ENCODE peak calls at places on chromosomes 2 and 18, in ten cellular contexts. W is renal cortical epithelial cell; L is kidney glomerular epithelial cell; F is keratinocyte; E is stromal cell of bone marrow; A is amniotic stem cell; O is GM03348; I is central memory CD4-positive, alpha-beta T cell; T is stimulated activated CD8-positive, alpha-beta memory T cell treated with anti-CD3 and anti-CD28 coated beads, Interleukin-7, amount 100 ng/mL, for 1 hour; R is body of pancreas. G is an unnamed sample.

GRCh38 chr2:220279840-220280239 is 652.4 kb downstream of the SLC4A3 start:
- DNase-seq in W (peak), L (no peak), F (no peak), E (no peak), A (no peak), O (peak), I (no peak), T (no peak), R (no peak), G (peak)

GRCh38 chr18:5894613-5895299 is 566 bp downstream of the TMEM200C start:
- DNase-seq in W (no peak), L (no peak), F (no peak), E (no peak), A (no peak), O (no peak), I (no peak), T (no peak), R (peak), G (no peak)

GRCh38 chr2:186059096-186059495 is 320.5 kb downstream of the FSIP2 start:
- DNase-seq in W (peak), L (no peak), F (no peak), E (no peak), A (no peak), O (no peak), I (no peak), T (no peak), R (peak), G (no peak)

GRCh38 chr2:227455200-227455599 is 16.8 kb upstream of the AGFG1 start:
- DNase-seq in W (peak), L (no peak), F (no peak), E (no peak), A (no peak), O (no peak), I (no peak), T (no peak), R (no peak), G (peak)

GRCh38 chr2:120244656-120245519 is 7.8 kb upstream of the RALB start:
- DNase-seq in W (no peak), L (no peak), F (no peak), E (no peak), A (no peak), O (no peak), I (no peak), T (no peak), R (no peak), G (no peak)

GRCh38 chr18:31230495-31230894 is 67.8 kb upstream of the DSC1 start:
- DNase-seq in W (peak), L (peak), F (peak), E (no peak), A (no peak), O (no peak), I (no peak), T (no peak), R (no peak), G (no peak)

GRCh38 chr2:43944915-43945314 is 50.9 kb downstream of the LRPPRC start:
- DNase-seq in W (peak), L (no peak), F (no peak), E (no peak), A (no peak), O (no peak), I (no peak), T (no peak), R (no peak), G (no peak)

GRCh38 chr18:58005036-58005435 is 39.0 kb upstream of the NEDD4L start:
- DNase-seq in W (peak), L (peak), F (no peak), E (no peak), A (no peak), O (no peak), I (no peak), T (no peak), R (no peak), G (no peak)

GRCh38 chr2:46696966-46697829 is 217.8 kb downstream of the TMEM247 start:
- DNase-seq in W (no peak), L (no peak), F (no peak), E (no peak), A (no peak), O (no peak), I (no peak), T (no peak), R (no peak), G (no peak)

GRCh38 chr2:233084488-233084887 is 24.3 kb downstream of the INPP5D start:
- DNase-seq in W (no peak), L (no peak), F (no peak), E (no peak), A (no peak), O (no peak), I (peak), T (no peak), R (peak), G (no peak)

GRCh38 chr18:73848656-73849055 is 299.0 kb downstream of the FBXO15 start:
- DNase-seq in W (peak), L (peak), F (no peak), E (peak), A (peak), O (peak), I (no peak), T (no peak), R (no peak), G (no peak)

GRCh38 chr18:46152808-46153617 is 48.8 kb downstream of the HAUS1 start:
- DNase-seq in W (peak), L (peak), F (peak), E (no peak), A (no peak), O (peak), I (no peak), T (no peak), R (no peak), G (no peak)

GRCh38 chr2:149613712-149614111 is 26.1 kb upstream of the MMADHC start:
- DNase-seq in W (no peak), L (no peak), F (no peak), E (no peak), A (no peak), O (peak), I (no peak), T (no peak), R (no peak), G (no peak)

GRCh38 chr2:75541430-75541829 is 19.3 kb downstream of the EVA1A start:
- DNase-seq in W (no peak), L (no peak), F (no peak), E (no peak), A (no peak), O (no peak), I (no peak), T (no peak), R (no peak), G (no peak)

GRCh38 chr2:7209776-7210555 is 292.8 kb downstream of the RNF144A start:
- DNase-seq in W (no peak), L (peak), F (no peak), E (no peak), A (no peak), O (peak), I (no peak), T (no peak), R (no peak), G (peak)

GRCh38 chr2:234493117-234493516 is 3.8 kb downstream of the ARL4C start:
- DNase-seq in W (no peak), L (no peak), F (no peak), E (no peak), A (no peak), O (no peak), I (no peak), T (no peak), R (no peak), G (no peak)

GRCh38 chr18:49652841-49653240 is 91.0 kb downstream of the LIPG start:
- DNase-seq in W (no peak), L (no peak), F (no peak), E (no peak), A (no peak), O (no peak), I (no peak), T (no peak), R (no peak), G (no peak)

GRCh38 chr18:44107187-44107586 is 573.5 kb upstream of the SETBP1 start:
- DNase-seq in W (peak), L (no peak), F (no peak), E (no peak), A (no peak), O (no peak), I (no peak), T (no peak), R (no peak), G (no peak)

GRCh38 chr2:19185061-19185460 is 173.4 kb downstream of the OSR1 start:
- DNase-seq in W (no peak), L (no peak), F (no peak), E (no peak), A (no peak), O (no peak), I (no peak), T (no peak), R (no peak), G (no peak)

GRCh38 chr2:227626580-227627151 is 9.4 kb downstream of the SCYGR4 start:
- DNase-seq in W (no peak), L (no peak), F (no peak), E (no peak), A (no peak), O (no peak), I (no peak), T (no peak), R (no peak), G (no peak)

G was measured in A673.